ENCODE peak calls at places on chromosomes 2 and 18, in eight cellular contexts. O is GM13977; B is epithelial cell of esophagus; G is OCI-LY7; F is cardiac fibroblast; Q is GM12865; M is astrocyte of the spinal cord; Z is CD4-positive, alpha-beta T cell. Y is an unnamed sample.

GRCh38 chr2:96249654-96250053 is 16.1 kb downstream of the TMEM127 start:
- DNase-seq in O (peak), B (no peak), G (no peak), F (peak), Q (no peak), M (peak), Z (no peak), Y (no peak)

GRCh38 chr2:190815223-190815622 is 65.4 kb upstream of the GLS start:
- DNase-seq in O (no peak), B (no peak), G (no peak), F (no peak), Q (no peak), M (no peak), Z (no peak), Y (no peak)

GRCh38 chr2:219446101-219446504 is 11.5 kb downstream of the SPEG start:
- DNase-seq in O (no peak), B (no peak), G (peak), F (peak), Q (no peak), M (peak), Z (no peak), Y (no peak)

GRCh38 chr2:196601430-196602306 is 37.8 kb upstream of the CCDC150 start:
- DNase-seq in O (no peak), B (peak), G (no peak), F (peak), Q (no peak), M (peak), Z (no peak), Y (no peak)

GRCh38 chr2:144834363-144834762 is 314.4 kb upstream of the ZEB2 start:
- DNase-seq in O (no peak), B (peak), G (no peak), F (no peak), Q (no peak), M (no peak), Z (no peak), Y (no peak)

GRCh38 chr18:46009158-46009866 is 42.2 kb upstream of the EPG5 start:
- DNase-seq in O (no peak), B (no peak), G (no peak), F (no peak), Q (no peak), M (no peak), Z (no peak), Y (no peak)

GRCh38 chr18:812673-813404 is 797 bp upstream of the YES1 start:
- DNase-seq in O (peak), B (peak), G (no peak), F (peak), Q (peak), M (peak), Z (peak), Y (peak)

GRCh38 chr2:241870611-241871537 is 1.3 kb downstream of the RTP5 start:
- DNase-seq in O (no peak), B (no peak), G (no peak), F (no peak), Q (no peak), M (no peak), Z (no peak), Y (peak)

DNA sequence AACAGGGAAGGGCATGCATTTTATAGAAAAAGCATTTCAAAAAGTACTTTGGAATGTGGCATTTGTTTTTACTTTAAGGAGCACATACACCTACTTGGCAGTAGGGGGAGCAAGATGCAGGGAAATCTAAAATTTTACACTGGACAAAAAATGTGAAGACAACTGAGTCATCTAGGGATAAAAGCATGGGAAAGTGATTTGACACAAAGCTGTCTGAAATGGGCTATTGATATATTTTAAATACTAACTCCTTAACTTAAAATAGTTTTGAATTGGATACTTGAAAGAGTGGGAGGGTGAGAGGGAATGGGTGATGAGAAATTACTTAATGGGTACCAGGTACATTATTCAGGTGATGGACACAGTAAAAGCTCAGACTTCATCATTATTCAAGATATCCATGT is 15.8 kb downstream of the TMEM200C start:
- DNase-seq in O (no peak), B (peak), G (peak), F (peak), Q (peak), M (peak), Z (no peak), Y (no peak)
- TF ChIP-seq CTCF in O (peak), B (peak), G (peak), F (peak), Q (peak), M (peak), Z (peak), Y (peak)

GRCh38 chr2:44770221-44771187 is 171.0 kb upstream of the SIX3 start:
- DNase-seq in O (no peak), B (no peak), G (no peak), F (no peak), Q (peak), M (no peak), Z (no peak), Y (no peak)
- TF ChIP-seq CTCF in O (peak), B (no peak), G (peak), F (no peak), Q (peak), M (no peak), Z (no peak), Y (no peak)

GRCh38 chr18:49861659-49862058 is 48.3 kb upstream of the ACAA2 start:
- DNase-seq in O (peak), B (no peak), G (peak), F (peak), Q (peak), M (no peak), Z (no peak), Y (no peak)
- TF ChIP-seq CTCF in O (peak), B (peak), G (peak), F (peak), Q (peak), M (peak), Z (peak), Y (peak)

GRCh38 chr2:73255007-73255644 is 21.0 kb downstream of the CCT7 start:
- DNase-seq in O (no peak), B (peak), G (no peak), F (no peak), Q (no peak), M (no peak), Z (no peak), Y (no peak)
- TF ChIP-seq CTCF in O (no peak), B (no peak), G (no peak), F (no peak), Q (no peak), M (no peak), Z (no peak), Y (no peak)

DNA sequence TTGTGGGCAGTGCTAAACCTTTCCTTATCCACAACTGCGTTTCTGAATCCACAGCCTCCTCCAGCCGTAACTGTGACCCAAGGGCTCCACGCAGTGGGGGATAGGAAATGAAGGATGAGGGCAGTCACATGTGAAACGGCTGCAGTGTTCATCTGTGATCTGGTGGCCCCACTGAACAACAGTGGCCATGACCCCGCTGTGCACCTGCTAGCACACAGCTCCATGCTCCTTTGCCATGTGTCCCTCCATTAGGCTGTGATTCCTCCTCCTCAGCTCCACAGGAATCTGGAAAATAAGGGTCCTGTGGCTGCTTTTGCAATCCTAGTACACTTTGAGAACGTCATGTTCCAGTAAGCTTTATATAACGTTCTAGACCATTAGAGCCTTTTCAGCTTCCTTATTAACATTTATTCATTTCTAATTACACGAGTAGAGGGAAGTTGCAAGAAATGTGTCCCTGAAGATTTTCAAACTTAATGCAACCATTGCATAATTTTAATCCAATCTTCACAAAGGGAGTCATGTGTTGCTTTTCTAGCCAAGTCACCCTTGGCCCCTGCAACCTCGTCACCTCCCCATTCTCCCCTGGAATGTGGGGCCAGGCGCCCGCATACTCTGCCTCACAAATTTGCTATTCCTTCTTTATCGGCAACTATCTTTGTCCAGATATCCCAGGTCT is 7.1 kb upstream of the NAPG start:
- DNase-seq in O (peak), B (no peak), G (no peak), F (peak), Q (no peak), M (peak), Z (no peak), Y (no peak)
- TF ChIP-seq CTCF in O (peak), B (peak), G (peak), F (peak), Q (no peak), M (peak), Z (no peak), Y (no peak)

DNA sequence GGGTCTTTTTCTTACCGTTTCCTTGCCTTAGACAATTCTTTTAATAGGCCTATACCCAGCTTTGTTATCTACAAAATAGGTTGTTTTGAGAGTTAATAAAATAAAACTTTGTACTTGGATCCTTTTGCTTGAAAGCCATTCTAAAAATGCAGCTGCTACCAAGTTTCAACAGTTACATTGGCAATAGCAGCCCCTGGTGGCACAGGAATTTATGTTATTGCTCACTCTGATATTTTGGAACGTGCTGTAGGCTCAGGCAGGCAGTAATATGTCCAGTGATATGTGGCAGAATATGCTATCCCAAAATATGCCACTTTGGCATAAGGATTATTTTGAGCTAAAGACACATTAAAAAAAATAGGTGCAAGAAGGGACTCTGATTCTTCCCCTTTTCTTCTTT is 6.7 kb upstream of the COMMD1 start:
- DNase-seq in O (no peak), B (peak), G (peak), F (peak), Q (peak), M (peak), Z (no peak), Y (no peak)
- TF ChIP-seq CTCF in O (peak), B (peak), G (peak), F (peak), Q (peak), M (peak), Z (peak), Y (no peak)

DNA sequence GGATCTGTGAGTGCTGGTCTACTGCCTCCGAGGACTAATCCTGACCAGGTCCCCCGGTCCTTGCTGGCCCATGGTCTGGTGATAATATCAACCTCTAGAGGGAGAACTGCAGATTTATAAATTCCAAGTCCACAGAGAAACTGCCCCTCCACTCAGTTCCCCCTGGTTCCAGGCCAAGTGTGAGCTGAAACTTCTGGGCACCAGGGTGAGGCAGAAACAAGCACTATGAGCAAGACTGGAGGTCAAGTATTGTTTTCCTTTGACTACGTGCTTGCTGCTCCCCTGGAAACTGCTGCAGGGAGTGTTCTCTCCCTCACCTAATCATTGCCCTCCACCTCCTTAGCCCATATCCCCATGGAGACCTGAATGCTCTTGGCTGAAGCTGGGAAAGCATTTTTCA is 135.3 kb downstream of the RDH14 start:
- DNase-seq in O (no peak), B (no peak), G (no peak), F (peak), Q (no peak), M (no peak), Z (no peak), Y (no peak)
- TF ChIP-seq CTCF in O (no peak), B (no peak), G (no peak), F (no peak), Q (no peak), M (no peak), Z (no peak), Y (no peak)

GRCh38 chr2:61196671-61197070 is 34.7 kb downstream of the C2orf74 start:
- DNase-seq in O (no peak), B (no peak), G (no peak), F (no peak), Q (no peak), M (no peak), Z (no peak), Y (no peak)
- TF ChIP-seq CTCF in O (no peak), B (no peak), G (no peak), F (no peak), Q (no peak), M (no peak), Z (no peak), Y (no peak)

GRCh38 chr18:75211721-75212625 is 1.4 kb downstream of the TSHZ1 start:
- DNase-seq in O (peak), B (peak), G (peak), F (peak), Q (peak), M (peak), Z (no peak), Y (peak)
- TF ChIP-seq CTCF in O (no peak), B (no peak), G (no peak), F (no peak), Q (no peak), M (no peak), Z (no peak), Y (no peak)